ENCODE peak calls at places on chromosomes 12 and 14, in eight cellular contexts. One of them, this sample, is unnamed. For H3K4me1 and H3K9me3, the result is how much of the 10 kb centered on the place peaks cover.

GRCh38 chr12:14946856-14947255 is 8.5 kb upstream of the ERP27 start:
- DNase-seq in suprapubic skin: no peak
- DNase-seq in ovary: no peak
- DNase-seq in IMR-90: no peak
- DNase-seq in heart right ventricle: no peak
- DNase-seq in fibroblast of lung: no peak
- DNase-seq in psoas muscle: no peak
- DNase-seq in right atrium auricular region: no peak
- DNase-seq in this sample: no peak

GRCh38 chr14:63492391-63492790 is 50.8 kb downstream of the PPP2R5E start:
- DNase-seq in suprapubic skin: no peak
- DNase-seq in fibroblast of lung: peak
- DNase-seq in psoas muscle: no peak
- DNase-seq in IMR-90: peak
- DNase-seq in ovary: no peak
- DNase-seq in heart right ventricle: no peak
- DNase-seq in right atrium auricular region: no peak
- DNase-seq in this sample: no peak

GRCh38 chr12:6909421-6910145 is 4.8 kb upstream of the ENO2 start:
- DNase-seq in right atrium auricular region: no peak
- DNase-seq in suprapubic skin: no peak
- DNase-seq in fibroblast of lung: no peak
- DNase-seq in IMR-90: no peak
- DNase-seq in psoas muscle: no peak
- DNase-seq in ovary: no peak
- DNase-seq in heart right ventricle: no peak
- DNase-seq in this sample: no peak

GRCh38 chr12:24918596-24918995 is 30.3 kb downstream of the BCAT1 start:
- DNase-seq in right atrium auricular region: no peak
- DNase-seq in ovary: no peak
- DNase-seq in heart right ventricle: no peak
- DNase-seq in psoas muscle: no peak
- DNase-seq in IMR-90: peak
- DNase-seq in fibroblast of lung: no peak
- DNase-seq in suprapubic skin: no peak
- DNase-seq in this sample: no peak

GRCh38 chr12:75190846-75191245 is 18.8 kb downstream of the KCNC2 start:
- DNase-seq in heart right ventricle: no peak
- DNase-seq in IMR-90: no peak
- DNase-seq in right atrium auricular region: no peak
- DNase-seq in ovary: no peak
- DNase-seq in suprapubic skin: no peak
- DNase-seq in fibroblast of lung: no peak
- DNase-seq in psoas muscle: no peak
- DNase-seq in this sample: no peak

GRCh38 chr14:61466249-61466904 is 145.0 kb downstream of the PRKCH start:
- DNase-seq in IMR-90: peak
- DNase-seq in fibroblast of lung: peak
- DNase-seq in right atrium auricular region: peak
- DNase-seq in suprapubic skin: no peak
- DNase-seq in psoas muscle: peak
- DNase-seq in ovary: peak
- DNase-seq in heart right ventricle: peak
- DNase-seq in this sample: no peak

GRCh38 chr14:99508896-99509629 is 27.9 kb downstream of the CCNK start:
- DNase-seq in right atrium auricular region: peak
- DNase-seq in fibroblast of lung: no peak
- DNase-seq in ovary: no peak
- DNase-seq in suprapubic skin: no peak
- DNase-seq in IMR-90: no peak
- DNase-seq in heart right ventricle: no peak
- DNase-seq in psoas muscle: peak
- DNase-seq in this sample: no peak

GRCh38 chr12:14960548-14961465 is 594 bp downstream of the ARHGDIB start:
- DNase-seq in right atrium auricular region: no peak
- DNase-seq in suprapubic skin: no peak
- DNase-seq in IMR-90: peak
- DNase-seq in fibroblast of lung: no peak
- DNase-seq in psoas muscle: peak
- DNase-seq in ovary: no peak
- DNase-seq in heart right ventricle: peak
- DNase-seq in this sample: peak

GRCh38 chr12:90695415-90695814 is 259.6 kb downstream of the CCER1 start:
- DNase-seq in fibroblast of lung: peak
- DNase-seq in IMR-90: peak
- DNase-seq in suprapubic skin: no peak
- DNase-seq in heart right ventricle: no peak
- DNase-seq in psoas muscle: no peak
- DNase-seq in ovary: no peak
- DNase-seq in right atrium auricular region: no peak
- DNase-seq in this sample: no peak

GRCh38 chr14:54487771-54488170 is 1.0 kb downstream of the GMFB start:
- DNase-seq in fibroblast of lung: peak
- DNase-seq in heart right ventricle: no peak
- DNase-seq in psoas muscle: no peak
- DNase-seq in ovary: no peak
- DNase-seq in suprapubic skin: no peak
- DNase-seq in IMR-90: peak
- DNase-seq in right atrium auricular region: no peak
- DNase-seq in this sample: no peak

GRCh38 chr12:53267309-53268008 is 640 bp upstream of the ESPL1 start:
- DNase-seq in heart right ventricle: no peak
- DNase-seq in suprapubic skin: no peak
- DNase-seq in IMR-90: no peak
- DNase-seq in right atrium auricular region: no peak
- DNase-seq in fibroblast of lung: no peak
- DNase-seq in psoas muscle: peak
- DNase-seq in ovary: no peak
- DNase-seq in this sample: no peak

GRCh38 chr14:66066991-66067788 is 419.0 kb upstream of the CCDC196 start:
- DNase-seq in right atrium auricular region: no peak
- DNase-seq in fibroblast of lung: no peak
- DNase-seq in ovary: no peak
- DNase-seq in suprapubic skin: no peak
- DNase-seq in psoas muscle: no peak
- DNase-seq in IMR-90: no peak
- DNase-seq in heart right ventricle: no peak
- DNase-seq in this sample: no peak

GRCh38 chr12:67276469-67276868 is 7.3 kb downstream of the CAND1 start:
- DNase-seq in ovary: no peak
- DNase-seq in heart right ventricle: no peak
- DNase-seq in fibroblast of lung: no peak
- DNase-seq in IMR-90: peak
- DNase-seq in psoas muscle: no peak
- DNase-seq in suprapubic skin: no peak
- DNase-seq in right atrium auricular region: no peak
- DNase-seq in this sample: no peak

GRCh38 chr12:67279637-67280036 is 10.5 kb downstream of the CAND1 start:
- DNase-seq in suprapubic skin: no peak
- DNase-seq in psoas muscle: no peak
- DNase-seq in heart right ventricle: no peak
- DNase-seq in fibroblast of lung: no peak
- DNase-seq in IMR-90: no peak
- DNase-seq in right atrium auricular region: no peak
- DNase-seq in ovary: no peak
- DNase-seq in this sample: no peak

GRCh38 chr12:67274186-67274585 is 5.0 kb downstream of the CAND1 start:
- DNase-seq in suprapubic skin: no peak
- DNase-seq in psoas muscle: no peak
- DNase-seq in ovary: no peak
- DNase-seq in heart right ventricle: no peak
- DNase-seq in IMR-90: no peak
- DNase-seq in right atrium auricular region: no peak
- DNase-seq in fibroblast of lung: no peak
- DNase-seq in this sample: no peak

GRCh38 chr12:67271976-67272375 is 2.8 kb downstream of the CAND1 start:
- DNase-seq in fibroblast of lung: peak
- DNase-seq in suprapubic skin: no peak
- DNase-seq in psoas muscle: no peak
- DNase-seq in heart right ventricle: no peak
- DNase-seq in ovary: no peak
- DNase-seq in right atrium auricular region: no peak
- DNase-seq in IMR-90: peak
- DNase-seq in this sample: no peak

DNA sequence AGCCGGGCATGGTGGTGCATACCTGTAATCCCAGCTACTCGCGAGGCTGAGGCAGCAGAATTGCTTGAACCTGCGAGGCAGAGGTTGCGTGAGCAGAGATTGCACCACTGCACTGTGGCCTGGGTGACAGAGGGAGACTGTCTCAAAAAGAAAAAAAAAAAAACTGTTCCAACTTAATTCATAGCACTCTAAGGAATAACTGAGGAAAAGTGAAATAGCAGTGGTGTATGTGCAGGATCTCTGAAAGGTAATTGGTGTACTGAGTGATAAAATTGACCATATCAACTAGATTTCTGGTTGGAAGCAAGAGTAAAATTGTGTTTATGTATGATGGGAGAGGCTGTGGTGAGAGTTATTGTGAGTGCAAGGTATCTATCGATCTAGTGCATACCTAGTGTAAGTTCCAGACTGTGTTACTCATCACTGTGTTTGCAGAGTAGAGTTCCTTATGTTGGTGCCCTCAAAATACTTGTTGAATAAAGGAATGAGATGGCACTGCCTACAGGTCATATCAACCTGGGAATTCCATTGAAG is 6.3 kb downstream of the CAND1 start:
- DNase-seq in IMR-90: no peak
- DNase-seq in right atrium auricular region: no peak
- DNase-seq in heart right ventricle: no peak
- DNase-seq in fibroblast of lung: no peak
- DNase-seq in psoas muscle: no peak
- DNase-seq in ovary: no peak
- DNase-seq in suprapubic skin: no peak
- DNase-seq in this sample: no peak
- H3K4me1 ChIP-seq in IMR-90: under half
- H3K4me1 ChIP-seq in right atrium auricular region: under half
- H3K4me1 ChIP-seq in heart right ventricle: half or more
- H3K4me1 ChIP-seq in fibroblast of lung: under half
- H3K4me1 ChIP-seq in psoas muscle: half or more
- H3K4me1 ChIP-seq in ovary: under half
- H3K4me1 ChIP-seq in suprapubic skin: half or more
- H3K4me1 ChIP-seq in this sample: under half

GRCh38 chr12:50103767-50104321 is at the start of gene GPD1:
- DNase-seq in right atrium auricular region: no peak
- DNase-seq in psoas muscle: peak
- DNase-seq in suprapubic skin: no peak
- DNase-seq in ovary: peak
- DNase-seq in IMR-90: peak
- DNase-seq in fibroblast of lung: peak
- DNase-seq in heart right ventricle: peak
- DNase-seq in this sample: peak
- H3K4me3 ChIP-seq in right atrium auricular region: peak
- H3K4me3 ChIP-seq in psoas muscle: peak
- H3K4me3 ChIP-seq in suprapubic skin: peak
- H3K4me3 ChIP-seq in ovary: no peak
- H3K4me3 ChIP-seq in IMR-90: no peak
- H3K4me3 ChIP-seq in fibroblast of lung: no peak
- H3K4me3 ChIP-seq in heart right ventricle: peak
- H3K4me3 ChIP-seq in this sample: no peak

GRCh38 chr14:105830171-105830570 is 303.8 kb downstream of the TMEM121 start:
- DNase-seq in IMR-90: no peak
- DNase-seq in heart right ventricle: no peak
- DNase-seq in right atrium auricular region: no peak
- DNase-seq in psoas muscle: no peak
- DNase-seq in suprapubic skin: no peak
- DNase-seq in fibroblast of lung: no peak
- DNase-seq in ovary: no peak
- DNase-seq in this sample: no peak
- H3K9me3 ChIP-seq in IMR-90: under half
- H3K9me3 ChIP-seq in heart right ventricle: under half
- H3K9me3 ChIP-seq in right atrium auricular region: under half
- H3K9me3 ChIP-seq in psoas muscle: under half
- H3K9me3 ChIP-seq in suprapubic skin: under half
- H3K9me3 ChIP-seq in fibroblast of lung: under half
- H3K9me3 ChIP-seq in ovary: under half
- H3K9me3 ChIP-seq in this sample: under half

DNA sequence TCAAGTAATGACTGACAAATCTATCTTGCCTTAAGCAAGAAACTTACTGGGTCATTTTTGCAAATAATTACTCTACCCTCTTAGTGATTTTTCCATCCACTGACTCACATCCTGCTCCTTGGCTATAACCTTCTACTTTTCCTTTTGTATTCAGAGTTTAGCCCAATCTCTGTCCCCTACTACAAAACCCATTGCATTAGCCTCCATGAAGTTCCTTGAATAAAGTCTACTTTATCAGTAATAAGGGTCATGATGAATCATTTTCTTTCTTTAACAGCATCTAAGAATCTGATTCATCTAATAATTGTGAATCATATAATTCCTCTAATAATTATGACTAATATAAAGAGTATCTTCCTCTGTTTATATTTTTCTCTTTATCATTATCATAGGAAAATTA is 132.6 kb downstream of the NTS start:
- DNase-seq in fibroblast of lung: no peak
- DNase-seq in IMR-90: no peak
- DNase-seq in psoas muscle: no peak
- DNase-seq in suprapubic skin: no peak
- DNase-seq in right atrium auricular region: no peak
- DNase-seq in heart right ventricle: no peak
- DNase-seq in ovary: no peak
- DNase-seq in this sample: no peak
- H3K4me1 ChIP-seq in fibroblast of lung: under half
- H3K4me1 ChIP-seq in IMR-90: under half
- H3K4me1 ChIP-seq in psoas muscle: under half
- H3K4me1 ChIP-seq in suprapubic skin: under half
- H3K4me1 ChIP-seq in right atrium auricular region: under half
- H3K4me1 ChIP-seq in heart right ventricle: under half
- H3K4me1 ChIP-seq in ovary: under half
- H3K4me1 ChIP-seq in this sample: under half